ENCODE peak calls at places on chromosomes 4 and X, in four cellular contexts. C, V, P and T are unnamed samples.

GRCh38 chr4:140223056-140223810 is 69.2 kb upstream of the MAML3 start:
- DNase-seq in P (no peak), V (no peak), C (no peak), T (no peak)

GRCh38 chr4:76982638-76983579 is 33.4 kb downstream of the SEPTIN11 start:
- DNase-seq in P (peak), V (no peak), C (peak), T (no peak)

GRCh38 chr4:76804060-76804459 is 93.9 kb downstream of the SOWAHB start:
- DNase-seq in V (no peak), P (no peak), C (no peak), T (no peak)

GRCh38 chr4:7070729-7071511 is 3.1 kb upstream of the GRPEL1 start:
- DNase-seq in C (peak), V (peak), P (peak), T (peak)

GRCh38 chr4:95181446-95182306 is 367.1 kb downstream of the UNC5C start:
- DNase-seq in V (peak), P (peak), C (no peak), T (no peak)

GRCh38 chrX:39577206-39577605 is 520.6 kb downstream of the BCOR start:
- DNase-seq in P (no peak), V (no peak), C (no peak), T (no peak)

GRCh38 chrX:29241831-29242230 is 654.6 kb downstream of the IL1RAPL1 start:
- DNase-seq in P (no peak), C (no peak), V (no peak), T (no peak)

GRCh38 chrX:12080265-12080664 is 58.0 kb upstream of the FRMPD4 start:
- DNase-seq in P (peak), C (peak), V (no peak), T (no peak)

GRCh38 chr4:2909583-2909982 is 53.6 kb downstream of the NOP14 start:
- DNase-seq in P (no peak), C (no peak), V (no peak), T (no peak)

GRCh38 chr4:6199344-6199921 is 916 bp downstream of the JAKMIP1 start:
- DNase-seq in P (no peak), C (no peak), V (no peak), T (no peak)

GRCh38 chrX:71492086-71493065 is 40.5 kb upstream of the OGT start:
- DNase-seq in V (no peak), C (no peak), P (no peak), T (no peak)

GRCh38 chr4:55754754-55755350 is 64.7 kb upstream of the EXOC1L start:
- DNase-seq in C (no peak), V (no peak), P (no peak), T (no peak)

GRCh38 chrX:138128025-138128671 is 562.2 kb downstream of the ZIC3 start:
- DNase-seq in C (peak), V (no peak), P (peak), T (no peak)

GRCh38 chr4:122005064-122005755 is 53.4 kb upstream of the TRPC3 start:
- DNase-seq in V (no peak), P (no peak), C (no peak), T (no peak)

GRCh38 chr4:71063711-71064110 is 70.3 kb downstream of the DCK start:
- DNase-seq in P (no peak), C (no peak), V (no peak), T (no peak)

GRCh38 chr4:123444298-123444731 is 47.7 kb downstream of the SPRY1 start:
- DNase-seq in P (peak), V (peak), C (peak), T (peak)

GRCh38 chrX:153773218-153773611 is 7.6 kb upstream of the SRPK3 start:
- DNase-seq in P (no peak), C (no peak), V (no peak), T (no peak)

GRCh38 chr4:138835833-138836521 is 179.6 kb upstream of the NOCT start:
- DNase-seq in V (no peak), P (peak), C (peak), T (no peak)

GRCh38 chr4:25842229-25842840 is 20.5 kb downstream of the SEL1L3 start:
- DNase-seq in V (peak), P (no peak), C (no peak), T (peak)

GRCh38 chrX:16137416-16138107 is 14.2 kb downstream of the GRPR start:
- DNase-seq in P (no peak), V (no peak), C (no peak), T (peak)

GRCh38 chr4:65023877-65024670 is 614.8 kb upstream of the TECRL start:
- DNase-seq in V (no peak), P (no peak), C (no peak), T (no peak)

GRCh38 chr4:74370912-74371311 is 6.0 kb downstream of the EREG start:
- DNase-seq in V (peak), C (peak), P (peak), T (no peak)

GRCh38 chr4:84063618-84064017 is 435.5 kb downstream of the NKX6-1 start:
- DNase-seq in P (no peak), V (no peak), C (no peak), T (no peak)

GRCh38 chr4:7761720-7762119 is 177.9 kb downstream of the AFAP1 start:
- DNase-seq in V (peak), C (peak), P (peak), T (no peak)

GRCh38 chr4:25180524-25181131 is 20.4 kb upstream of the SEPSECS start:
- DNase-seq in C (peak), P (peak), V (peak), T (no peak)

GRCh38 chrX:18871970-18872369 is 111.9 kb downstream of the PHKA2 start:
- DNase-seq in P (no peak), C (no peak), V (no peak), T (no peak)

GRCh38 chrX:8404958-8405357 is 59.7 kb upstream of the VCX3B start:
- DNase-seq in P (no peak), C (no peak), V (no peak), T (no peak)

GRCh38 chrX:72045552-72046277 is 86.0 kb downstream of the RTL5 start:
- DNase-seq in C (no peak), V (peak), P (no peak), T (no peak)

GRCh38 chr4:27701563-27701962 is 840.9 kb downstream of the STIM2 start:
- DNase-seq in P (no peak), V (no peak), C (no peak), T (no peak)

GRCh38 chrX:20211261-20211786 is 55.4 kb downstream of the RPS6KA3 start:
- DNase-seq in C (peak), V (no peak), P (no peak), T (no peak)

GRCh38 chr4:54513231-54513630 is 144.5 kb upstream of the KIT start:
- DNase-seq in C (no peak), V (no peak), P (no peak), T (no peak)

GRCh38 chr4:103754844-103755243 is 35.1 kb upstream of the TACR3 start:
- DNase-seq in V (no peak), C (peak), P (no peak), T (no peak)

GRCh38 chr4:3202836-3203820 is 45.8 kb upstream of the MSANTD1 start:
- DNase-seq in P (no peak), C (peak), V (no peak), T (no peak)

GRCh38 chr4:8537041-8537461 is 43.1 kb upstream of the GPR78 start:
- DNase-seq in C (peak), V (no peak), P (peak), T (peak)

GRCh38 chr4:119299221-119300071 is 22.5 kb downstream of the FABP2 start:
- DNase-seq in P (peak), V (no peak), C (peak), T (peak)

GRCh38 chrX:105114554-105115130 is 105.9 kb downstream of the TEX13A start:
- DNase-seq in P (no peak), V (no peak), C (no peak), T (no peak)

GRCh38 chrX:105120460-105120859 is 100.0 kb downstream of the TEX13A start:
- DNase-seq in C (no peak), P (no peak), V (no peak), T (no peak)

GRCh38 chrX:105116541-105116940 is 104.0 kb downstream of the TEX13A start:
- DNase-seq in P (no peak), V (no peak), C (no peak), T (no peak)

DNA sequence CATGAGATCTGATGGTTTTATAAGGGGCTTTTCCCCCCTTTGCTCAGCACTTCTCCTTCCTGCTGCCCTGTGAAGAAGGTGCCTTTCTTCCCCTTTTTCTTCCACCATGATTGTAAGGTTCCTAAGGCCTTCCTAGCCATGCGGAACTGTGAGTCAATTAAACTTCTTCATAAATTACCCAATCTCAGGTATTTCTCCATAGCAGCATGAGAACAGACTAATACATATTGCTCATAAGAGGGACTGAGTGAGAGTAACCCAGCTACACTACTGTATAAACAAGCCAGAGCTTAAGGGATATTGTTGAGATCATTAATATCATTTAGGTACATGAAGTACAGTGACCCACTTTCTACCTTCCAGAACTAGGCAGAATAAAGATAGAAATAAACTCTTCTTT is 102.9 kb downstream of the TEX13A start:
- DNase-seq in C (no peak), P (no peak), V (no peak), T (no peak)
- TF ChIP-seq ETV6 in C (no peak), P (no peak), V (no peak), T (no peak)

GRCh38 chrX:14509325-14510057 is 19.8 kb upstream of the GLRA2 start:
- DNase-seq in V (no peak), P (no peak), C (no peak), T (no peak)
- TF ChIP-seq ETV6 in V (no peak), P (no peak), C (no peak), T (no peak)

DNA sequence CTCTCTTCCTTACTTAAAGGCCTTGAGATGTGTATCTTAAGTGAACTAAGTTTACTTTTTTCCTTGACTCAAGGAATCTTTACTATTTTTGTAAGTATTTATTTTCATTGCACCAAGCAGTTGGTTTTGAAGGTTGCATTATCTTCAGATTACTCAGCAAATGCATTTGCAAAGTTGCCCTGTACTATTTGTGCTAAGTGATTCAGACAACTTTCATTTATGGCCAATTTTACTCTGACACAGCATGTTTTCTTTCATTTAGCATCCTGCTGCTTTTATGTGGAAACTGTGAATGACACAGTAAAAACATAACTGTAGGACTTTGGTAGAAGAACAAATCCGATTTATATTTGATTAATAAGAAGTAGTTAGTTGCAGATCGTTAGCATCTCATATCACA is 191.0 kb downstream of the CCSER1 start:
- DNase-seq in V (no peak), C (no peak), P (no peak), T (no peak)
- TF ChIP-seq ETV6 in V (no peak), C (no peak), P (no peak), T (no peak)

DNA sequence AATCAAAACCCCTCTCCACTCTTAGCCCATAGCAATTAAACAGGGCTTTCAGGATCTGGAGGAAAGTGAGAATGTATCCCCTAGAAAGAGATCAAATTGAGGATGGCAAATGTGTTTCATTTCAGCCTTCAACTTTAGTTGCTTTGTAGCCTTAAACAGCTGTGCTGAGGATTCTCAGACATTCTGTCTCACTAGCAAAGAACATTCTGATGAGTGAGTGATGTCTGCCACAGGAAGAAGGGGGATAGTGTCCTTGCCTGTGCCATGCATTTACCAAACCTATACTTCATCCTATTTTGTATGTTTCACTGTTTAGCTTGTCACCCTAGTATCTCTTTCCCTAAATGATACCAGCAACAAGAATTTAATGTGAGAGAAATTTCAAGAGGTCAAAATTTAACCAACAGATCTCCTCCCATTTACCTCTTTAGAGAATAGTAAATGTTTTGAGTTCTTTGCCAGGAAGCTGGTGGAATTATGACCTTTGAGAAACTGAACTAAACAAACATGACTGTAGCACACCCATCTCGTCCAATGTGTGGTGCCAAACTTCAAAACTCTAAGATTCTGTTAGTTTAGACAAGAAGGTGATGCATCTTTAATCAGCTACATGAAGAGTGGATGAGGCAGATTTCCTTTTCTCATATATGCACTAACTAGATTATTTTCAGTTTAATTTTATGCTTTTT is 165.6 kb downstream of the PALLD start:
- DNase-seq in V (no peak), P (no peak), C (no peak), T (no peak)
- TF ChIP-seq ETV6 in V (no peak), P (no peak), C (no peak), T (no peak)

DNA sequence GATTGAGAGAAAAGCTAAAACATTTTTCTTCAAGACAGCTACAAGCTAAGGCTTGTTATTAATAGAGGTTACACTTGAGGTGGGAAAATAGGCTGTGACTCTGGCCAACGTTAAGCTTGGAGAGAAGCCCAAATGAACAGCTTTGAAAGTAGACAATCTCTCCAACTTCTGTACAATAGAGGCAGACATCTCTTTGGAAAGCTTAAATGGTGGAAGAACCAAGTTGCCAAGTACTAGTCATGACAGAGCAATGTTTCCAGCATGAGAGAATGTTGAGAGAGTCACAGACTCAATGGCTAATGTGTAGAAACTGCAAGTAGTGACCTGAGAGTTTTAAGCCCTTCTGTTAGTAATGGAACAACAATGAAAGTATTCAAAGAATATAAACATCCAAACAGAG is 298.1 kb downstream of the INPP4B start:
- DNase-seq in C (no peak), V (no peak), P (no peak), T (no peak)
- TF ChIP-seq ETV6 in C (no peak), V (no peak), P (no peak), T (no peak)

DNA sequence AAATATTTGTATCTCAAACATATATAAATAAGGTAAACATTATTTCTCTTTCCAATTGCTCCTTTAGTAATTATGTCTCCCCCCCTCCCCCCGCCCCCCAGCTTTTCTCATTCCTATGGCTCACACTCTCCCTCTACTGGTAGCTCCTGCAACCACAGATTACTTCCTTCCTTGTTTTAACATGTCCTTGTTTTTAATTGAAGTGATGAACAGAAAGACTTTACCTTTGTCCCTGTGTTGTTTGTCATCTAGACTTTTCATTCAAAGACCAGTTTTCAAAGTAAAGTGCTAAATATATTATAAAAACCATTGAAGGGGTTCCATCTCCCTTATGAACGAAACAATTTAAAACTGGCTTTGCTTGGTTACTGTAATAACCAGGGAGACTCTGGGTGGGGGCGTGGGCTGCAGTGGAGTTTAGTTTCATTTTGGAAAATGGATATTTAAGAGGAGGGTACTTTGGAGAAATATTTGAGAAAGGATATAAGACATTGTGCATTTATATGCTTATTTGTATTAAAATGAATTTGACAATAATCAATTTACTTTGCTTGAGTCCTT is 352.9 kb downstream of the RAPGEF2 start:
- DNase-seq in C (peak), V (peak), P (peak), T (no peak)
- TF ChIP-seq ETV6 in C (no peak), V (no peak), P (no peak), T (no peak)

DNA sequence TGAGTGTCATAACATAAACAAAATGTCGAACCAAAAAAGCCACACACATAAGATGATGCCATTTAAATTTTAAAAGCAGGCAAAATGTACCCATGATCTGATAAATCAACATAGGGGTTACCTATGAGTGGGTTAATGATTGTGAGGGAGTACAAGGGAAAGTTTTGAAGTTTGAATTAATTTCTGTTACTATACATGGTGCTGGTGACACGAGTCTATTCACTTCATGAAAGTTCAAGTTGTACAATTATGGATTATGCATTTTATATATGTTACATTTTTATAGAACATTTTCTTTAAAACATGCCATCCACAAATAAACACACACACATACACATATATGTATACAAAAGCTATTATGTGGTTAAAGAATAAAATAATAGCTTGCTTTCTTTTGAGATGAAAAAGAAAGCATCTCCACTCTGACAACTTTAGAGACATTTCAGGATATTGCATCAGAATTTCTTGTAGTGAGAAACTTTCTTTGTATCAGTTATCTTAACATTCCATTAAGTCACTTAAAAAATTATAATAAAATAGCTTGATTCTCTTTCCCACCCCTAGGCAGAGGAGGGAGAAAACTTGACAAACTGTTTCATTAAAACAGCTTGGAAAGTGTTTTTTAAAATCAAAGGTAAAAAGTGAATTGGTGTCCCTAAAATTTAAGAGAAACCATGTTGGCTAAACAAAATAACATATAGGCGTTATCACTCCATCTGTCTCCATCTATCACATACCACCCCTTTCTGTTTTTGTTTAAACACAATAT is 891.8 kb upstream of the NDST4 start:
- DNase-seq in C (no peak), P (no peak), V (no peak), T (no peak)
- TF ChIP-seq ETV6 in C (no peak), P (no peak), V (no peak), T (no peak)

DNA sequence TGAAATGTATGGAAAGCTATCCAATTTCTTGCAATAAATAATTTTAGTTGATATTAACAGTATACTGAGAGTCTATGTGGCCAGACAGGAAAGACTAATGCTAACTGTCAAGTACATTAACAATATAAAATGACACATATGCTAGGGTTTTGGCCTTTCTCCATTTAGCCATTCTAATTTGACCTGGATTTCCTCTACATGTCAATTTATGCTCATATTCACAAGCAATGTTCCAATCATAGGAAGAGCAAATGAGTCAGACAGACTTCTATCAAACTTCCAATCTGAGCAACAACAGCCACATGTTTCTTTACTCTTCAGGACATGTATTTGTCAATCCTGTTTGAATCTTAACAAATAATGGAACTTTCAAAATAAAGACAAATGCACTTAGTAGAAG is 53.6 kb downstream of the CORIN start:
- DNase-seq in V (no peak), P (no peak), C (no peak), T (no peak)
- TF ChIP-seq ETV6 in V (no peak), P (no peak), C (no peak), T (no peak)